ENCODE peak calls at places on chromosomes 5 and 9, in ten cellular contexts. J is breast epithelium; I is left lung; F is thoracic aorta; Q is transverse colon; S is ovary; H is left ventricle myocardium inferior; M is hepatocyte; Z is mammary epithelial cell; C is CD8-positive, alpha-beta T cell. B is an unnamed sample.
A peak's percentile ranks its signal among the peaks of the same experiment; 100 is the strongest.

GRCh38 chr9:16289639-16290038 is 580.8 kb downstream of the BNC2 start:
- DNase-seq in C (no peak), Z (no peak), J (no peak), I (no peak), H (no peak), M (no peak), Q (no peak), F (no peak), S (no peak), B (no peak)

GRCh38 chr5:68344447-68345111 is 129.0 kb downstream of the PIK3R1 start:
- DNase-seq in I (no peak), F (no peak), Q (no peak), S (no peak), Z (peak; percentile 93), M (peak; percentile 49), J (no peak), H (no peak), C (no peak), B (no peak)

GRCh38 chr9:129665814-129666511 is 516 bp downstream of the PRRX2 start:
- DNase-seq in J (no peak), C (no peak), Q (no peak), S (no peak), Z (no peak), H (no peak), I (no peak), F (no peak), M (no peak), B (no peak)

GRCh38 chr9:96419691-96419969 is 1.5 kb upstream of the ZNF367 start:
- DNase-seq in Q (no peak), M (no peak), H (no peak), J (no peak), Z (no peak), I (no peak), C (no peak), S (no peak), F (no peak), B (no peak)

GRCh38 chr5:129243058-129243457 is 148.5 kb downstream of the ISOC1 start:
- DNase-seq in I (no peak), Q (no peak), M (no peak), Z (no peak), S (no peak), F (no peak), H (no peak), J (no peak), C (no peak), B (no peak)

GRCh38 chr5:115541586-115541985 is 3.0 kb downstream of the FEM1C start:
- DNase-seq in Q (no peak), S (no peak), J (no peak), F (no peak), I (no peak), M (no peak), Z (no peak), H (no peak), C (no peak), B (no peak)

GRCh38 chr5:143695244-143695885 is 116.6 kb upstream of the HMHB1 start:
- DNase-seq in Z (no peak), M (no peak), S (no peak), I (no peak), H (no peak), F (no peak), J (no peak), Q (no peak), C (no peak), B (no peak)

GRCh38 chr5:121688126-121688525 is 163.6 kb upstream of the FTMT start:
- DNase-seq in H (no peak), Q (no peak), F (no peak), M (no peak), Z (no peak), C (no peak), S (no peak), J (no peak), I (no peak), B (no peak)

GRCh38 chr9:136078498-136079011 is 16.5 kb downstream of the NACC2 start:
- DNase-seq in H (no peak), I (peak; percentile 67), C (peak; percentile 12), F (no peak), Q (no peak), J (no peak), M (no peak), S (no peak), Z (no peak), B (no peak)

GRCh38 chr9:136079916-136080246 is 15.2 kb downstream of the NACC2 start:
- DNase-seq in M (no peak), Z (no peak), S (no peak), J (no peak), H (no peak), C (no peak), F (no peak), I (peak; percentile 67), Q (no peak), B (no peak)

GRCh38 chr9:136079211-136079915 is 15.7 kb downstream of the NACC2 start:
- DNase-seq in J (no peak), I (peak; percentile 68), Z (no peak), F (no peak), C (peak; percentile 17), Q (no peak), H (no peak), M (no peak), S (no peak), B (no peak)

GRCh38 chr9:136077491-136077890 is 17.6 kb downstream of the NACC2 start:
- DNase-seq in I (no peak), H (no peak), Z (no peak), Q (no peak), S (no peak), C (peak; percentile 2), J (no peak), M (no peak), F (no peak), B (no peak)

DNA sequence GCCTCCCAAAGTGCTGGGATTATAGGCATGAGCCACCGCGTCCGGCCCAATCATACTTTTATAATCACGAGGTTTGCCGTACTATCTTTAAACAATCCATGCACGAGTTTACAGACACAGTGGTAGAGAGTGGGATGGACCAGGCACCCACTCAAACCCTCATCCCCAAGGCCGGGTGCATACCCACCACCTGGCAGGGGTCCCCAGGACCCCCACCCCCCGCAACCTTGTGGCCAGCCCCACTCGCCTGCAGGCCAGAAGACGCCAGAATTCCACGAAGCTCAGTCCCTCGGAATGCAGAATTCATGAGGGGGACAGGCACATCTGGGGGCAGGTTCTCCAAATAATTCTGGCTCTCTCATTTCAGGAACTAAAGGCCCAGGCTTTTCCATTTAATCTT is 17.1 kb downstream of the NACC2 start:
- DNase-seq in Z (no peak), I (no peak), F (no peak), M (no peak), Q (no peak), S (no peak), J (no peak), H (no peak), C (no peak), B (no peak)
- TF ChIP-seq CTCF in Z (no peak), I (no peak), F (no peak), M (no peak), Q (no peak), S (no peak), J (no peak), H (no peak), C (no peak), B (no peak)

GRCh38 chr9:37405764-37406380 is 16.6 kb upstream of the GRHPR start:
- DNase-seq in M (no peak), J (no peak), S (no peak), Q (no peak), H (no peak), C (no peak), I (no peak), F (no peak), Z (no peak), B (no peak)
- H3K4me1 ChIP-seq in M (peaks cover under 1% of the 10 kb centered on the region), J (no peaks in the 10 kb centered on the region), S (peaks cover 5% of the 10 kb centered on the region), Q (no peaks in the 10 kb centered on the region), H (no peaks in the 10 kb centered on the region), C (no peaks in the 10 kb centered on the region), I (no peaks in the 10 kb centered on the region), F (peaks cover 6% of the 10 kb centered on the region), Z (peaks cover 5% of the 10 kb centered on the region), B (no peaks in the 10 kb centered on the region)

GRCh38 chr5:167248262-167248661 is 1043.2 kb upstream of the WWC1 start:
- DNase-seq in Q (no peak), F (no peak), S (no peak), Z (no peak), H (no peak), M (no peak), J (no peak), I (no peak), C (no peak), B (no peak)

GRCh38 chr5:167245871-167246270 is 1045.6 kb upstream of the WWC1 start:
- DNase-seq in Z (no peak), F (no peak), M (no peak), C (no peak), H (no peak), S (no peak), J (no peak), Q (no peak), I (no peak), B (no peak)

GRCh38 chr5:167241436-167242067 is 1049.9 kb upstream of the WWC1 start:
- DNase-seq in F (no peak), C (no peak), S (no peak), Z (no peak), M (no peak), I (no peak), J (no peak), H (no peak), Q (no peak), B (no peak)

DNA sequence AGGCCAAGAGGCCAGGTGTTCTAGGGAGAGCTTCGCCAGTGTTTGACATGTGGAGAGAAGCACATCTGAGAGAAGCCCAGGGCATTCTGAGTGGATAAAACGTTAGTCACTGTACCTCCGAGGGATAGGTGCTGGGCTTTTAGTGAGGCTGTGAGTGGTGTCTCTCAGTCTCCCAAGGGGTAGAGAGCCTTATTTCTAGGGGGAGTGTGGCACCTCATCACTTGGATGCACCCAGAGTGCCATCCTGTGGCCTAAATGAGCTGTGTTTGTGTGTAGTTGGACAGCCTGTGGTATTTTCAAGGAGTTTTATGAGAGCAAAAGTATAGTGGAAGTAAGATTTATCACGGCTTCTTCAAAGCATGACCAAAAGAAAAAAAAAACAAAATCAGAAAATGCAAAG is 1046.9 kb upstream of the WWC1 start:
- DNase-seq in C (no peak), I (no peak), J (no peak), Z (no peak), F (no peak), H (no peak), Q (no peak), M (peak; percentile 34), S (no peak), B (no peak)
- TF ChIP-seq CTCF in C (no peak), I (no peak), J (no peak), Z (peak; percentile 46), F (no peak), H (no peak), Q (no peak), M (peak; percentile 56), S (no peak), B (no peak)

GRCh38 chr5:82106207-82106606 is 134.4 kb downstream of the ATG10 start:
- DNase-seq in F (no peak), Q (no peak), I (no peak), M (no peak), H (no peak), J (no peak), S (no peak), Z (peak; percentile 62), C (no peak), B (no peak)

GRCh38 chr5:82104872-82105271 is 133.0 kb downstream of the ATG10 start:
- DNase-seq in Q (no peak), S (no peak), F (no peak), J (no peak), I (no peak), C (peak; percentile 56), H (no peak), M (no peak), Z (no peak), B (no peak)

GRCh38 chr5:82096249-82096648 is 124.4 kb downstream of the ATG10 start:
- DNase-seq in Q (no peak), J (no peak), S (no peak), Z (no peak), M (no peak), C (no peak), F (no peak), H (no peak), I (no peak), B (no peak)

GRCh38 chr5:82105457-82105856 is 133.6 kb downstream of the ATG10 start:
- DNase-seq in I (no peak), Q (no peak), S (no peak), F (no peak), Z (peak; percentile 22), M (no peak), C (no peak), H (no peak), J (no peak), B (no peak)

DNA sequence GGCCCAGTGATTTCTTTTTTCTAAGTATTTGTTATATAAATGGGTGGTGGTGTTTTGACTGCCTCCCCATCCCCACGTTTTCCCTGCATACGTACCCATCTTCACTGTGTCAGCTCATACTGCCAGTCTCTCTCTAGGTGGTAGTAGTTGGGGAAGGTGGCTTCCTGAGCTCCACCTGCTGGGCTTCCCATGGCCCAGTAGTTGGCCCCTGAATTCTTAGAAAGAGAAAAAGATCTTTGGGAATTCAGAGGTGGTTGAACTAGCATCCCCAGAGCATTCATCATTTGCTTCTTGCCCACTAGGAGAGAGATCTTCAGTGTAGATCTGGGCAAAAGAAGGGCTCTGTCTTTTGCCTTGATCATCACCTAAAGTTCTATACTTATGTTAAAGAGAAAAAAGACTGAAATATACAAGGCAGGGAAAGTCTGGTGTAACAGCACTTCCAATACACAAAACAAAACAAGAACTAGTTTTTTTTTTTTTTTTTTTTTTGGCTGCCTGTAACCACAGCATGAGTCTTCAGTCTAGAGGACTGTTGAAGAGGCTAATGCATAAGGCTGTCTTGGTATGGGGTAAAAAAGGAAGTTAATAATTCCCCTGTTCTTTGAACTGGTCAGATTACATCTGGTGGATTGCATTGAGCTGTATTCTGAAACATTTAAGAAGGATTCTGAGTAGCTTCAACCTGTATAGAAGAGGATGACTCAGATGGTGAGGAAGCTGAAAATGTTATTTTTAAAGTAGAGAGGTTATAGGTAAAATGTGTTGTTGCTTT is 128.7 kb downstream of the ATG10 start:
- DNase-seq in H (no peak), F (no peak), Z (peak; percentile 37), J (no peak), I (no peak), S (no peak), M (no peak), Q (no peak), C (no peak), B (no peak)
- H3K4me1 ChIP-seq in H (peaks cover 6% of the 10 kb centered on the region), F (peaks cover 3% of the 10 kb centered on the region), Z (no peaks in the 10 kb centered on the region), J (no peaks in the 10 kb centered on the region), I (no peaks in the 10 kb centered on the region), S (no peaks in the 10 kb centered on the region), M (no peaks in the 10 kb centered on the region), Q (no peaks in the 10 kb centered on the region), C (no peaks in the 10 kb centered on the region), B (no peaks in the 10 kb centered on the region)

B was measured in ascending aorta.